ENCODE peak calls at places on chromosomes 6 and 20, in ten cellular contexts. F is NCI-H1092; Q is A549; G is naive thymus-derived CD4-positive, alpha-beta T cell; I is anterior cingulate cortex; N is activated CD4-positive, alpha-beta T cell treated with anti-CD3 and anti-CD28 coated beads, Interleukin-2, amount 50 U/mL, for 1 hour; M is brain pericyte; K is RWPE1; Y is NAMALWA; P is Panc1. Z is an unnamed sample.

GRCh38 chr6:163415620-163416379 is 1.3 kb downstream of the QKI start:
- DNase-seq in F (peak), Q (peak), G (peak), I (no peak), N (peak), M (no peak), K (peak), Y (peak), P (no peak), Z (peak)

GRCh38 chr6:117231466-117231865 is 33.9 kb upstream of the VGLL2 start:
- DNase-seq in F (no peak), Q (no peak), G (no peak), I (no peak), N (no peak), M (no peak), K (no peak), Y (no peak), P (no peak), Z (no peak)

GRCh38 chr6:170437719-170438401 is 115.2 kb downstream of the PSMB1 start:
- DNase-seq in F (no peak), Q (no peak), G (no peak), I (no peak), N (no peak), M (no peak), K (no peak), Y (no peak), P (no peak), Z (no peak)

GRCh38 chr20:51650685-51651134 is 108.2 kb upstream of the NFATC2 start:
- DNase-seq in F (no peak), Q (no peak), G (no peak), I (no peak), N (no peak), M (no peak), K (peak), Y (peak), P (no peak), Z (no peak)

GRCh38 chr6:36688534-36689075 is 9.0 kb upstream of the RAB44 start:
- DNase-seq in F (no peak), Q (no peak), G (no peak), I (no peak), N (no peak), M (no peak), K (no peak), Y (no peak), P (no peak), Z (no peak)

GRCh38 chr20:22667198-22667597 is 82.8 kb upstream of the FOXA2 start:
- DNase-seq in F (no peak), Q (no peak), G (no peak), I (no peak), N (no peak), M (no peak), K (no peak), Y (no peak), P (no peak), Z (no peak)

GRCh38 chr6:36727491-36728021 is 29.9 kb downstream of the RAB44 start:
- DNase-seq in F (no peak), Q (no peak), G (no peak), I (no peak), N (no peak), M (no peak), K (no peak), Y (no peak), P (no peak), Z (no peak)

GRCh38 chr6:84651583-84651982 is 112.8 kb downstream of the TBX18 start:
- DNase-seq in F (no peak), Q (no peak), G (no peak), I (no peak), N (no peak), M (no peak), K (no peak), Y (no peak), P (no peak), Z (no peak)

GRCh38 chr6:24321538-24322162 is 36.2 kb downstream of the DCDC2 start:
- DNase-seq in F (no peak), Q (no peak), G (no peak), I (no peak), N (no peak), M (no peak), K (no peak), Y (no peak), P (no peak), Z (no peak)

GRCh38 chr6:136921521-136921935 is 573 bp upstream of the SLC35D3 start:
- DNase-seq in F (no peak), Q (no peak), G (no peak), I (no peak), N (no peak), M (no peak), K (peak), Y (no peak), P (no peak), Z (no peak)

GRCh38 chr20:37390503-37390890 is 44.6 kb downstream of the SRC start:
- DNase-seq in F (no peak), Q (no peak), G (no peak), I (no peak), N (no peak), M (no peak), K (no peak), Y (no peak), P (no peak), Z (no peak)

GRCh38 chr6:38599966-38600550 is 39.7 kb downstream of the BTBD9 start:
- DNase-seq in F (no peak), Q (no peak), G (no peak), I (no peak), N (no peak), M (no peak), K (no peak), Y (no peak), P (no peak), Z (no peak)

GRCh38 chr6:21026576-21027273 is 492.5 kb downstream of the CDKAL1 start:
- DNase-seq in F (no peak), Q (no peak), G (no peak), I (no peak), N (no peak), M (no peak), K (no peak), Y (no peak), P (no peak), Z (no peak)

GRCh38 chr6:76856065-76856464 is 607.2 kb downstream of the HTR1B start:
- DNase-seq in F (no peak), Q (no peak), G (no peak), I (no peak), N (no peak), M (no peak), K (no peak), Y (no peak), P (no peak), Z (no peak)

GRCh38 chr20:46055269-46055668 is 26.3 kb downstream of the SLC12A5 start:
- DNase-seq in F (no peak), Q (no peak), G (no peak), I (no peak), N (no peak), M (no peak), K (no peak), Y (no peak), P (no peak), Z (no peak)

GRCh38 chr20:46757754-46758678 is 48.6 kb downstream of the SLC2A10 start:
- DNase-seq in F (peak), Q (peak), G (no peak), I (peak), N (peak), M (peak), K (peak), Y (peak), P (no peak), Z (no peak)

GRCh38 chr20:53622247-53623114 is 28.8 kb upstream of the ZNF217 start:
- DNase-seq in F (no peak), Q (peak), G (no peak), I (no peak), N (no peak), M (no peak), K (no peak), Y (peak), P (no peak), Z (no peak)

GRCh38 chr6:82362868-82363267 is 749 bp upstream of the TPBG start:
- DNase-seq in F (no peak), Q (no peak), G (no peak), I (no peak), N (no peak), M (no peak), K (peak), Y (no peak), P (no peak), Z (no peak)

GRCh38 chr6:79413562-79414002 is 123.6 kb downstream of the LCA5 start:
- DNase-seq in F (no peak), Q (no peak), G (no peak), I (no peak), N (no peak), M (no peak), K (peak), Y (no peak), P (no peak), Z (no peak)

GRCh38 chr20:4814696-4815252 is 93.1 kb downstream of the PRND start:
- DNase-seq in F (no peak), Q (no peak), G (peak), I (no peak), N (peak), M (no peak), K (no peak), Y (peak), P (no peak), Z (no peak)

GRCh38 chr6:28490191-28490890 is 25.3 kb downstream of the GPX6 start:
- DNase-seq in F (no peak), Q (no peak), G (no peak), I (no peak), N (no peak), M (no peak), K (no peak), Y (no peak), P (no peak), Z (no peak)

GRCh38 chr6:161976569-161976968 is 702.7 kb upstream of the AGPAT4 start:
- DNase-seq in F (no peak), Q (no peak), G (no peak), I (no peak), N (no peak), M (no peak), K (no peak), Y (no peak), P (no peak), Z (no peak)

GRCh38 chr6:37794825-37795224 is 24.7 kb upstream of the ZFAND3 start:
- DNase-seq in F (no peak), Q (no peak), G (no peak), I (no peak), N (no peak), M (no peak), K (no peak), Y (no peak), P (peak), Z (no peak)

GRCh38 chr20:62025832-62026563 is 39.7 kb downstream of the TAF4 start:
- DNase-seq in F (no peak), Q (no peak), G (no peak), I (no peak), N (peak), M (no peak), K (no peak), Y (no peak), P (no peak), Z (no peak)

GRCh38 chr6:119894801-119895200 is 545.2 kb upstream of the MAN1A1 start:
- DNase-seq in F (no peak), Q (no peak), G (no peak), I (no peak), N (no peak), M (no peak), K (no peak), Y (no peak), P (no peak), Z (no peak)

GRCh38 chr6:37052027-37052628 is 46.7 kb downstream of the FGD2 start:
- DNase-seq in F (no peak), Q (peak), G (no peak), I (no peak), N (no peak), M (no peak), K (no peak), Y (peak), P (no peak), Z (no peak)

GRCh38 chr20:61260905-61261304 is 8.8 kb downstream of the CDH4 start:
- DNase-seq in F (no peak), Q (no peak), G (no peak), I (no peak), N (no peak), M (no peak), K (no peak), Y (no peak), P (no peak), Z (no peak)

GRCh38 chr20:18197382-18198070 is 59.9 kb downstream of the KAT14 start:
- DNase-seq in F (no peak), Q (no peak), G (no peak), I (no peak), N (no peak), M (no peak), K (peak), Y (no peak), P (no peak), Z (no peak)

GRCh38 chr20:1524004-1524403 is 32.8 kb upstream of the SIRPB2 start:
- DNase-seq in F (no peak), Q (no peak), G (no peak), I (no peak), N (no peak), M (no peak), K (no peak), Y (peak), P (no peak), Z (no peak)

GRCh38 chr20:1825492-1825891 is 69.7 kb upstream of the SIRPA start:
- DNase-seq in F (no peak), Q (peak), G (no peak), I (no peak), N (no peak), M (no peak), K (no peak), Y (no peak), P (no peak), Z (no peak)

GRCh38 chr6:63214816-63215215 is 3.5 kb downstream of the FKBP1C start:
- DNase-seq in F (no peak), Q (no peak), G (no peak), I (no peak), N (no peak), M (no peak), K (no peak), Y (no peak), P (no peak), Z (no peak)

GRCh38 chr6:169190144-169190584 is 63.5 kb downstream of the THBS2 start:
- DNase-seq in F (no peak), Q (no peak), G (no peak), I (no peak), N (no peak), M (no peak), K (no peak), Y (no peak), P (no peak), Z (no peak)

GRCh38 chr20:36881888-36882287 is 6.0 kb downstream of the TLDC2 start:
- DNase-seq in F (no peak), Q (no peak), G (no peak), I (no peak), N (no peak), M (no peak), K (peak), Y (no peak), P (no peak), Z (no peak)

Z was measured in SW 1271.